ENCODE peak calls at places on chromosomes 5 and 9, in ten cellular contexts. M, B, Y, P, T, R, V, Q, L and D are unnamed samples. For H3K27me3 and H3K4me1, the result is how much of the 10 kb centered on the place peaks cover.

GRCh38 chr5:77232959-77233358 is 22.5 kb downstream of the PDE8B start:
- DNase-seq in M (no peak), B (no peak), Y (no peak), P (no peak), T (no peak), R (no peak), V (no peak), Q (no peak), L (no peak), D (no peak)

GRCh38 chr5:2557435-2557834 is 194.0 kb downstream of the IRX2 start:
- DNase-seq in M (no peak), B (no peak), Y (no peak), P (no peak), T (no peak), R (no peak), V (peak), Q (no peak), L (no peak), D (no peak)

GRCh38 chr9:133380734-133381133 is 4.6 kb downstream of the STKLD1 start:
- DNase-seq in M (no peak), B (no peak), Y (no peak), P (no peak), T (no peak), R (no peak), V (no peak), Q (no peak), L (no peak), D (no peak)

GRCh38 chr9:134592018-134592818 is 49.4 kb upstream of the COL5A1 start:
- DNase-seq in M (no peak), B (peak), Y (peak), P (no peak), T (no peak), R (peak), V (no peak), Q (peak), L (no peak), D (peak)

GRCh38 chr9:138063033-138063432 is 185.5 kb downstream of the CACNA1B start:
- DNase-seq in M (no peak), B (no peak), Y (no peak), P (no peak), T (no peak), R (no peak), V (peak), Q (no peak), L (no peak), D (no peak)

GRCh38 chr5:140483055-140483454 is 64.4 kb upstream of the EIF4EBP3 start:
- DNase-seq in M (no peak), B (no peak), Y (no peak), P (no peak), T (no peak), R (no peak), V (no peak), Q (no peak), L (no peak), D (no peak)

GRCh38 chr9:70963554-70963953 is 157.9 kb downstream of the TRPM3 start:
- DNase-seq in M (no peak), B (no peak), Y (no peak), P (no peak), T (no peak), R (no peak), V (no peak), Q (no peak), L (no peak), D (no peak)

GRCh38 chr9:109408759-109409462 is 88.1 kb upstream of the EPB41L4B start:
- DNase-seq in M (no peak), B (no peak), Y (peak), P (no peak), T (no peak), R (no peak), V (no peak), Q (no peak), L (no peak), D (no peak)

GRCh38 chr5:962386-962785 is 46.2 kb upstream of the NKD2 start:
- DNase-seq in M (no peak), B (no peak), Y (no peak), P (no peak), T (no peak), R (no peak), V (peak), Q (no peak), L (no peak), D (no peak)

GRCh38 chr9:120136685-120137084 is 443.3 kb downstream of the CDK5RAP2 start:
- DNase-seq in M (no peak), B (no peak), Y (no peak), P (no peak), T (no peak), R (no peak), V (no peak), Q (no peak), L (no peak), D (no peak)

GRCh38 chr9:130421802-130422276 is 22.9 kb upstream of the ASS1 start:
- DNase-seq in M (no peak), B (no peak), Y (peak), P (no peak), T (no peak), R (no peak), V (no peak), Q (no peak), L (no peak), D (no peak)

GRCh38 chr5:95963650-95964410 is 2.2 kb upstream of the ELL2 start:
- DNase-seq in M (no peak), B (no peak), Y (no peak), P (no peak), T (no peak), R (no peak), V (no peak), Q (no peak), L (no peak), D (no peak)

GRCh38 chr9:72012642-72013041 is 47.8 kb downstream of the C9orf57 start:
- DNase-seq in M (no peak), B (no peak), Y (no peak), P (no peak), T (no peak), R (no peak), V (no peak), Q (peak), L (no peak), D (no peak)

GRCh38 chr5:119302449-119302848 is 53.4 kb upstream of the TNFAIP8 start:
- DNase-seq in M (no peak), B (no peak), Y (no peak), P (no peak), T (no peak), R (no peak), V (no peak), Q (no peak), L (no peak), D (no peak)

GRCh38 chr9:91580136-91580535 is 156.5 kb upstream of the NFIL3 start:
- DNase-seq in M (no peak), B (no peak), Y (peak), P (no peak), T (no peak), R (no peak), V (no peak), Q (no peak), L (no peak), D (no peak)

GRCh38 chr5:76888733-76889300 is 39.0 kb downstream of the S100Z start:
- DNase-seq in M (no peak), B (no peak), Y (no peak), P (no peak), T (no peak), R (no peak), V (no peak), Q (no peak), L (no peak), D (no peak)

GRCh38 chr5:1855573-1855972 is 27.2 kb downstream of the IRX4 start:
- DNase-seq in M (no peak), B (no peak), Y (no peak), P (no peak), T (no peak), R (no peak), V (no peak), Q (no peak), L (no peak), D (no peak)

GRCh38 chr9:72396247-72397091 is 31.5 kb upstream of the ZFAND5 start:
- DNase-seq in M (no peak), B (no peak), Y (peak), P (no peak), T (no peak), R (peak), V (no peak), Q (peak), L (no peak), D (no peak)

GRCh38 chr5:157516626-157517325 is 56.8 kb downstream of the NIPAL4 start:
- DNase-seq in M (no peak), B (no peak), Y (peak), P (peak), T (no peak), R (peak), V (no peak), Q (no peak), L (peak), D (no peak)

GRCh38 chr9:4674783-4675182 is 4.6 kb upstream of the CDC37L1 start:
- DNase-seq in M (no peak), B (no peak), Y (peak), P (peak), T (no peak), R (no peak), V (no peak), Q (peak), L (no peak), D (no peak)

GRCh38 chr5:75034137-75034739 is 18.1 kb downstream of the GCNT4 start:
- DNase-seq in M (no peak), B (no peak), Y (no peak), P (no peak), T (no peak), R (no peak), V (peak), Q (no peak), L (no peak), D (no peak)

GRCh38 chr5:179906294-179906794 is 1.4 kb downstream of the TBC1D9B start:
- DNase-seq in M (no peak), B (no peak), Y (no peak), P (no peak), T (no peak), R (no peak), V (peak), Q (no peak), L (peak), D (no peak)

GRCh38 chr5:179909224-179909623 is 1.5 kb upstream of the TBC1D9B start:
- DNase-seq in M (no peak), B (no peak), Y (no peak), P (no peak), T (no peak), R (no peak), V (peak), Q (no peak), L (no peak), D (no peak)

GRCh38 chr5:179906795-179907569 is 715 bp downstream of the TBC1D9B start:
- DNase-seq in M (no peak), B (no peak), Y (peak), P (peak), T (no peak), R (no peak), V (peak), Q (no peak), L (peak), D (no peak)

GRCh38 chr5:179908528-179908927 is 831 bp upstream of the TBC1D9B start:
- DNase-seq in M (peak), B (no peak), Y (no peak), P (no peak), T (no peak), R (no peak), V (peak), Q (peak), L (no peak), D (no peak)

DNA sequence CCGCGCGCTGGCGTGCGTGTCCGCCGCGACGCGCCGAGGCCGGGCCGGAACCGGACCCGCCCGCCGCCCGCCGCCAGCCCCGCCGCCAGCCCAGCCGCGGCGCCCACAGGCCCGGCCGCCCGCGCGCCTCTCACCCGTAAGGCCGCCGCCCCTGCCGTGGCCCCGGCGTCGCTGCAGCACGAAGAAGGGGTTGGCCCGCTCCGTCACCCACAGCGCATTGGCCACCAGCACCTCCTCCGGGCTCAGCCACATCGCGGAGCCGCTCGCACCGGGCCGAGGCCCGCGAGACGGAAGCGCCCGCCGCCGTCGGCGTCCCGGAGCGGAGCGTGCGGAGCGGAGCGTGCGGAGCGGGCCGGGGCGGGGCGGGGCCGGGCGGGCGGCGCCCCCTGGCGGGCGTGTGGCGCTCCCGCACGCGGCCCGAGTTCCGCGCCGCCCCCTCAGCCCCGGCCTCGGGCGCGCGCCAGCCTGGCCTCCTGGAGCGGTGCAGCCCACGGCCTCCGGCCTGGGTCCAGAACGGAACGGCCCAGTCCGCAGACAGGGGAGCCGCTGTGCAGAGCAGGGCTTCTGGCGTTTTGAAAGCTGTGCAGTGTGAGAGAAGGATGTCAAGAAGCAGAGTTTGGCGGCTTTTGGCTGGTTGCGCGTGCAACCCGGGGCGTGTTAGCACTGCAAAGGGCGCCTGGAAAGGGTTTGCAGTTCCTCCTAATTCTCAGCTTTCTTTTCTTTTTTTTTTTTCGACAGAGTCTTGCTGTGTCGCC is at the start of gene TBC1D9B:
- DNase-seq in M (no peak), B (no peak), Y (peak), P (peak), T (no peak), R (peak), V (peak), Q (peak), L (peak), D (peak)
- TF ChIP-seq POLR2A in M (peak), B (no peak), Y (peak), P (peak), T (no peak), R (no peak), V (no peak), Q (peak), L (no peak), D (no peak)

GRCh38 chr5:159971038-159971437 is 37.9 kb upstream of the TTC1 start:
- DNase-seq in M (no peak), B (no peak), Y (peak), P (no peak), T (no peak), R (no peak), V (no peak), Q (no peak), L (no peak), D (no peak)
- H3K27me3 ChIP-seq in M (under half), B (under half), Y (under half), P (under half), T (under half), R (under half), V (under half), Q (under half), L (under half), D (under half)

GRCh38 chr5:154194348-154195329 is 4.1 kb downstream of the GALNT10 start:
- DNase-seq in M (no peak), B (no peak), Y (peak), P (no peak), T (no peak), R (no peak), V (no peak), Q (no peak), L (no peak), D (no peak)
- H3K4me1 ChIP-seq in M (under half), B (under half), Y (under half), P (under half), T (under half), R (under half), V (under half), Q (half or more), L (under half), D (under half)

GRCh38 chr9:6566409-6567139 is 79.0 kb downstream of the GLDC start:
- DNase-seq in M (peak), B (no peak), Y (peak), P (peak), T (no peak), R (peak), V (no peak), Q (no peak), L (no peak), D (no peak)
- TF ChIP-seq POLR2A in M (no peak), B (no peak), Y (peak), P (no peak), T (no peak), R (no peak), V (no peak), Q (no peak), L (no peak), D (no peak)

GRCh38 chr5:55177078-55177477 is 4.1 kb upstream of the CDC20B start:
- DNase-seq in M (no peak), B (no peak), Y (no peak), P (no peak), T (no peak), R (no peak), V (no peak), Q (no peak), L (no peak), D (no peak)
- H3K27me3 ChIP-seq in M (half or more), B (under half), Y (half or more), P (half or more), T (under half), R (under half), V (half or more), Q (under half), L (under half), D (under half)

GRCh38 chr9:107636596-107637405 is 147.2 kb upstream of the KLF4 start:
- DNase-seq in M (no peak), B (no peak), Y (peak), P (no peak), T (no peak), R (no peak), V (no peak), Q (no peak), L (no peak), D (no peak)
- H3K4me1 ChIP-seq in M (under half), B (under half), Y (under half), P (under half), T (under half), R (under half), V (under half), Q (under half), L (under half), D (under half)